ENCODE peak calls at places on chromosome 19, in nine cellular contexts. One of them, this sample, is unnamed.

GRCh38 chr19:3790209-3790734 is 4.1 kb upstream of the MATK start:
- DNase-seq in HFF-Myc: no peak
- DNase-seq in progenitor cell of endocrine pancreas: no peak
- DNase-seq in AG09309: no peak
- DNase-seq in lower leg skin: no peak
- DNase-seq in BJ: no peak
- DNase-seq in Calu3: no peak
- DNase-seq in epithelial cell of esophagus: no peak
- DNase-seq in ovary: no peak
- DNase-seq in this sample: no peak

GRCh38 chr19:51122112-51122981 is 2.4 kb upstream of the SIGLEC9 start:
- DNase-seq in ovary: no peak
- DNase-seq in Calu3: no peak
- DNase-seq in BJ: no peak
- DNase-seq in epithelial cell of esophagus: no peak
- DNase-seq in lower leg skin: no peak
- DNase-seq in progenitor cell of endocrine pancreas: no peak
- DNase-seq in AG09309: no peak
- DNase-seq in HFF-Myc: no peak
- DNase-seq in this sample: no peak

GRCh38 chr19:13151605-13152355 is 1.6 kb downstream of the IER2 start:
- DNase-seq in progenitor cell of endocrine pancreas: peak
- DNase-seq in BJ: peak
- DNase-seq in HFF-Myc: no peak
- DNase-seq in epithelial cell of esophagus: peak
- DNase-seq in AG09309: peak
- DNase-seq in ovary: peak
- DNase-seq in Calu3: peak
- DNase-seq in lower leg skin: peak
- DNase-seq in this sample: peak

GRCh38 chr19:15297416-15298224 is 34.7 kb downstream of the BRD4 start:
- DNase-seq in BJ: peak
- DNase-seq in Calu3: peak
- DNase-seq in epithelial cell of esophagus: peak
- DNase-seq in ovary: no peak
- DNase-seq in HFF-Myc: peak
- DNase-seq in AG09309: peak
- DNase-seq in progenitor cell of endocrine pancreas: no peak
- DNase-seq in lower leg skin: no peak
- DNase-seq in this sample: no peak

GRCh38 chr19:9797871-9798270 is 21.0 kb downstream of the FBXL12 start:
- DNase-seq in epithelial cell of esophagus: peak
- DNase-seq in Calu3: no peak
- DNase-seq in lower leg skin: no peak
- DNase-seq in BJ: no peak
- DNase-seq in ovary: no peak
- DNase-seq in progenitor cell of endocrine pancreas: no peak
- DNase-seq in HFF-Myc: no peak
- DNase-seq in AG09309: no peak
- DNase-seq in this sample: no peak

GRCh38 chr19:27860309-27860934 is 1352.5 kb downstream of the UQCRFS1 start:
- DNase-seq in ovary: no peak
- DNase-seq in HFF-Myc: no peak
- DNase-seq in epithelial cell of esophagus: no peak
- DNase-seq in Calu3: no peak
- DNase-seq in BJ: no peak
- DNase-seq in lower leg skin: no peak
- DNase-seq in progenitor cell of endocrine pancreas: no peak
- DNase-seq in AG09309: no peak
- DNase-seq in this sample: no peak

GRCh38 chr19:41327499-41328156 is 17.7 kb downstream of the CCDC97 start:
- DNase-seq in lower leg skin: peak
- DNase-seq in ovary: no peak
- DNase-seq in HFF-Myc: no peak
- DNase-seq in AG09309: no peak
- DNase-seq in progenitor cell of endocrine pancreas: no peak
- DNase-seq in epithelial cell of esophagus: peak
- DNase-seq in BJ: no peak
- DNase-seq in Calu3: peak
- DNase-seq in this sample: no peak

GRCh38 chr19:10379880-10380310 is 477 bp downstream of the TYK2 start:
- DNase-seq in AG09309: no peak
- DNase-seq in progenitor cell of endocrine pancreas: no peak
- DNase-seq in Calu3: no peak
- DNase-seq in epithelial cell of esophagus: no peak
- DNase-seq in HFF-Myc: no peak
- DNase-seq in lower leg skin: no peak
- DNase-seq in ovary: no peak
- DNase-seq in BJ: no peak
- DNase-seq in this sample: no peak

GRCh38 chr19:12840091-12841079 is 2.1 kb downstream of the MAST1 start:
- DNase-seq in epithelial cell of esophagus: peak
- DNase-seq in Calu3: peak
- DNase-seq in BJ: peak
- DNase-seq in HFF-Myc: peak
- DNase-seq in ovary: peak
- DNase-seq in progenitor cell of endocrine pancreas: peak
- DNase-seq in lower leg skin: no peak
- DNase-seq in AG09309: no peak
- DNase-seq in this sample: peak

GRCh38 chr19:482186-483041 is 13.9 kb upstream of the MADCAM1 start:
- DNase-seq in ovary: no peak
- DNase-seq in lower leg skin: no peak
- DNase-seq in Calu3: no peak
- DNase-seq in progenitor cell of endocrine pancreas: no peak
- DNase-seq in epithelial cell of esophagus: no peak
- DNase-seq in HFF-Myc: no peak
- DNase-seq in BJ: no peak
- DNase-seq in AG09309: no peak
- DNase-seq in this sample: no peak

GRCh38 chr19:57068921-57069697 is 50.7 kb upstream of the USP29 start:
- DNase-seq in Calu3: no peak
- DNase-seq in HFF-Myc: no peak
- DNase-seq in ovary: peak
- DNase-seq in lower leg skin: no peak
- DNase-seq in epithelial cell of esophagus: no peak
- DNase-seq in AG09309: no peak
- DNase-seq in progenitor cell of endocrine pancreas: no peak
- DNase-seq in BJ: no peak
- DNase-seq in this sample: no peak

GRCh38 chr19:4524808-4525562 is 6.7 kb upstream of the PLIN4 start:
- DNase-seq in BJ: no peak
- DNase-seq in AG09309: no peak
- DNase-seq in lower leg skin: no peak
- DNase-seq in HFF-Myc: no peak
- DNase-seq in epithelial cell of esophagus: peak
- DNase-seq in progenitor cell of endocrine pancreas: peak
- DNase-seq in ovary: peak
- DNase-seq in Calu3: peak
- DNase-seq in this sample: peak

GRCh38 chr19:18157465-18158063 is 4.6 kb downstream of the PIK3R2 start:
- DNase-seq in epithelial cell of esophagus: peak
- DNase-seq in AG09309: no peak
- DNase-seq in HFF-Myc: no peak
- DNase-seq in lower leg skin: no peak
- DNase-seq in progenitor cell of endocrine pancreas: no peak
- DNase-seq in ovary: peak
- DNase-seq in Calu3: no peak
- DNase-seq in BJ: no peak
- DNase-seq in this sample: no peak

GRCh38 chr19:19064811-19065745 is 1.3 kb downstream of the SLC25A42 start:
- DNase-seq in HFF-Myc: no peak
- DNase-seq in lower leg skin: no peak
- DNase-seq in progenitor cell of endocrine pancreas: no peak
- DNase-seq in AG09309: no peak
- DNase-seq in Calu3: peak
- DNase-seq in epithelial cell of esophagus: no peak
- DNase-seq in ovary: no peak
- DNase-seq in BJ: no peak
- DNase-seq in this sample: no peak

GRCh38 chr19:48618916-48619691 is at the start of the genes RPL18 and SPHK2:
- DNase-seq in epithelial cell of esophagus: peak
- DNase-seq in Calu3: peak
- DNase-seq in BJ: peak
- DNase-seq in HFF-Myc: peak
- DNase-seq in lower leg skin: peak
- DNase-seq in ovary: peak
- DNase-seq in AG09309: peak
- DNase-seq in progenitor cell of endocrine pancreas: peak
- DNase-seq in this sample: peak
- TF ChIP-seq CTCF in epithelial cell of esophagus: peak
- TF ChIP-seq CTCF in Calu3: no peak
- TF ChIP-seq CTCF in BJ: no peak
- TF ChIP-seq CTCF in HFF-Myc: no peak
- TF ChIP-seq CTCF in lower leg skin: no peak
- TF ChIP-seq CTCF in ovary: peak
- TF ChIP-seq CTCF in AG09309: no peak
- TF ChIP-seq CTCF in progenitor cell of endocrine pancreas: no peak
- TF ChIP-seq CTCF in this sample: no peak

GRCh38 chr19:36421749-36422481 is 3.5 kb upstream of the ZFP82 start:
- DNase-seq in AG09309: no peak
- DNase-seq in lower leg skin: no peak
- DNase-seq in progenitor cell of endocrine pancreas: no peak
- DNase-seq in epithelial cell of esophagus: no peak
- DNase-seq in Calu3: no peak
- DNase-seq in BJ: no peak
- DNase-seq in HFF-Myc: no peak
- DNase-seq in ovary: no peak
- DNase-seq in this sample: no peak
- TF ChIP-seq CTCF in AG09309: no peak
- TF ChIP-seq CTCF in lower leg skin: no peak
- TF ChIP-seq CTCF in progenitor cell of endocrine pancreas: no peak
- TF ChIP-seq CTCF in epithelial cell of esophagus: no peak
- TF ChIP-seq CTCF in Calu3: no peak
- TF ChIP-seq CTCF in BJ: no peak
- TF ChIP-seq CTCF in HFF-Myc: no peak
- TF ChIP-seq CTCF in ovary: no peak
- TF ChIP-seq CTCF in this sample: no peak

GRCh38 chr19:54172764-54173699 is at the start of gene TMC4:
- DNase-seq in epithelial cell of esophagus: peak
- DNase-seq in lower leg skin: no peak
- DNase-seq in HFF-Myc: no peak
- DNase-seq in progenitor cell of endocrine pancreas: peak
- DNase-seq in AG09309: no peak
- DNase-seq in BJ: no peak
- DNase-seq in Calu3: peak
- DNase-seq in ovary: no peak
- DNase-seq in this sample: no peak
- TF ChIP-seq CTCF in epithelial cell of esophagus: peak
- TF ChIP-seq CTCF in lower leg skin: no peak
- TF ChIP-seq CTCF in HFF-Myc: no peak
- TF ChIP-seq CTCF in progenitor cell of endocrine pancreas: peak
- TF ChIP-seq CTCF in AG09309: no peak
- TF ChIP-seq CTCF in BJ: no peak
- TF ChIP-seq CTCF in Calu3: peak
- TF ChIP-seq CTCF in ovary: no peak
- TF ChIP-seq CTCF in this sample: peak

GRCh38 chr19:54297759-54298305 is 15.1 kb downstream of the LILRA5 start:
- DNase-seq in ovary: no peak
- DNase-seq in Calu3: peak
- DNase-seq in HFF-Myc: no peak
- DNase-seq in progenitor cell of endocrine pancreas: no peak
- DNase-seq in epithelial cell of esophagus: no peak
- DNase-seq in lower leg skin: peak
- DNase-seq in BJ: no peak
- DNase-seq in AG09309: no peak
- DNase-seq in this sample: no peak
- TF ChIP-seq CTCF in ovary: no peak
- TF ChIP-seq CTCF in Calu3: no peak
- TF ChIP-seq CTCF in HFF-Myc: no peak
- TF ChIP-seq CTCF in progenitor cell of endocrine pancreas: no peak
- TF ChIP-seq CTCF in epithelial cell of esophagus: no peak
- TF ChIP-seq CTCF in lower leg skin: no peak
- TF ChIP-seq CTCF in BJ: peak
- TF ChIP-seq CTCF in AG09309: no peak
- TF ChIP-seq CTCF in this sample: no peak

GRCh38 chr19:53659292-53659691 is 27.5 kb downstream of the DPRX start:
- DNase-seq in Calu3: no peak
- DNase-seq in ovary: no peak
- DNase-seq in HFF-Myc: no peak
- DNase-seq in lower leg skin: no peak
- DNase-seq in BJ: no peak
- DNase-seq in AG09309: no peak
- DNase-seq in progenitor cell of endocrine pancreas: peak
- DNase-seq in epithelial cell of esophagus: peak
- DNase-seq in this sample: peak
- TF ChIP-seq CTCF in Calu3: no peak
- TF ChIP-seq CTCF in ovary: no peak
- TF ChIP-seq CTCF in HFF-Myc: no peak
- TF ChIP-seq CTCF in lower leg skin: no peak
- TF ChIP-seq CTCF in BJ: no peak
- TF ChIP-seq CTCF in AG09309: peak
- TF ChIP-seq CTCF in progenitor cell of endocrine pancreas: peak
- TF ChIP-seq CTCF in epithelial cell of esophagus: peak
- TF ChIP-seq CTCF in this sample: no peak